ENCODE peak calls at places on chromosomes 3 and 15, in five cellular contexts. One of them, this sample, is unnamed.

GRCh38 chr3:180680097-180680430 is 775 bp upstream of the CCDC39 start:
- DNase-seq in mesenchymal stem cell: no peak
- DNase-seq in neuronal stem cell: no peak
- DNase-seq in H1: no peak
- DNase-seq in IMR-90: peak
- DNase-seq in this sample: peak

GRCh38 chr3:195102609-195103467 is 168.1 kb downstream of the XXYLT1 start:
- DNase-seq in mesenchymal stem cell: peak
- DNase-seq in H1: no peak
- DNase-seq in IMR-90: peak
- DNase-seq in neuronal stem cell: no peak
- DNase-seq in this sample: peak

GRCh38 chr15:33963831-33964664 is 4.2 kb upstream of the CHRM5 start:
- DNase-seq in neuronal stem cell: peak
- DNase-seq in mesenchymal stem cell: peak
- DNase-seq in H1: no peak
- DNase-seq in IMR-90: peak
- DNase-seq in this sample: peak

GRCh38 chr3:148643389-148643840 is 54.3 kb upstream of the AGTR1 start:
- DNase-seq in IMR-90: peak
- DNase-seq in mesenchymal stem cell: peak
- DNase-seq in H1: no peak
- DNase-seq in neuronal stem cell: no peak
- DNase-seq in this sample: peak

GRCh38 chr3:52671676-52672075 is 14.0 kb downstream of the PBRM1 start:
- DNase-seq in neuronal stem cell: no peak
- DNase-seq in H1: no peak
- DNase-seq in IMR-90: no peak
- DNase-seq in mesenchymal stem cell: no peak
- DNase-seq in this sample: peak

GRCh38 chr3:143036557-143036956 is 35.2 kb downstream of the U2SURP start:
- DNase-seq in neuronal stem cell: no peak
- DNase-seq in H1: no peak
- DNase-seq in mesenchymal stem cell: peak
- DNase-seq in IMR-90: no peak
- DNase-seq in this sample: peak

GRCh38 chr3:16790432-16791379 is 94.0 kb upstream of the PLCL2 start:
- DNase-seq in mesenchymal stem cell: no peak
- DNase-seq in neuronal stem cell: no peak
- DNase-seq in IMR-90: no peak
- DNase-seq in H1: no peak
- DNase-seq in this sample: no peak

GRCh38 chr3:9552252-9552999 is 1.2 kb downstream of the LHFPL4 start:
- DNase-seq in IMR-90: peak
- DNase-seq in mesenchymal stem cell: peak
- DNase-seq in H1: peak
- DNase-seq in neuronal stem cell: peak
- DNase-seq in this sample: peak

GRCh38 chr3:153746211-153746610 is 375.0 kb upstream of the ARHGEF26 start:
- DNase-seq in neuronal stem cell: no peak
- DNase-seq in IMR-90: no peak
- DNase-seq in mesenchymal stem cell: no peak
- DNase-seq in H1: no peak
- DNase-seq in this sample: no peak

GRCh38 chr3:186473166-186473565 is 71.0 kb downstream of the CRYGS start:
- DNase-seq in neuronal stem cell: no peak
- DNase-seq in H1: no peak
- DNase-seq in mesenchymal stem cell: no peak
- DNase-seq in IMR-90: no peak
- DNase-seq in this sample: no peak

GRCh38 chr3:40920041-40920440 is 279.3 kb upstream of the CTNNB1 start:
- DNase-seq in mesenchymal stem cell: peak
- DNase-seq in neuronal stem cell: no peak
- DNase-seq in H1: no peak
- DNase-seq in IMR-90: no peak
- DNase-seq in this sample: peak

GRCh38 chr3:62554264-62554799 is 181.0 kb upstream of the FEZF2 start:
- DNase-seq in mesenchymal stem cell: no peak
- DNase-seq in neuronal stem cell: no peak
- DNase-seq in IMR-90: no peak
- DNase-seq in H1: no peak
- DNase-seq in this sample: peak

GRCh38 chr3:123357275-123357674 is 91.6 kb downstream of the ADCY5 start:
- DNase-seq in mesenchymal stem cell: no peak
- DNase-seq in IMR-90: no peak
- DNase-seq in H1: no peak
- DNase-seq in neuronal stem cell: no peak
- DNase-seq in this sample: no peak

GRCh38 chr3:112136959-112137693 is 4.1 kb upstream of the GCSAM start:
- DNase-seq in IMR-90: peak
- DNase-seq in mesenchymal stem cell: peak
- DNase-seq in neuronal stem cell: peak
- DNase-seq in H1: peak
- DNase-seq in this sample: peak

GRCh38 chr15:28094732-28095521 is 4.2 kb downstream of the OCA2 start:
- DNase-seq in neuronal stem cell: no peak
- DNase-seq in mesenchymal stem cell: no peak
- DNase-seq in H1: peak
- DNase-seq in IMR-90: no peak
- DNase-seq in this sample: peak

GRCh38 chr15:70264014-70264492 is 166.3 kb upstream of the TLE3 start:
- DNase-seq in neuronal stem cell: no peak
- DNase-seq in IMR-90: no peak
- DNase-seq in H1: no peak
- DNase-seq in mesenchymal stem cell: peak
- DNase-seq in this sample: no peak

GRCh38 chr15:100112636-100113305 is 229.0 kb downstream of the ADAMTS17 start:
- DNase-seq in mesenchymal stem cell: no peak
- DNase-seq in H1: no peak
- DNase-seq in neuronal stem cell: no peak
- DNase-seq in IMR-90: no peak
- DNase-seq in this sample: no peak

GRCh38 chr15:100112061-100112420 is 229.7 kb downstream of the ADAMTS17 start:
- DNase-seq in neuronal stem cell: no peak
- DNase-seq in H1: no peak
- DNase-seq in mesenchymal stem cell: no peak
- DNase-seq in IMR-90: no peak
- DNase-seq in this sample: no peak

GRCh38 chr15:100114526-100114925 is 227.2 kb downstream of the ADAMTS17 start:
- DNase-seq in H1: no peak
- DNase-seq in mesenchymal stem cell: peak
- DNase-seq in IMR-90: peak
- DNase-seq in neuronal stem cell: peak
- DNase-seq in this sample: peak

GRCh38 chr15:100114100-100114499 is 227.7 kb downstream of the ADAMTS17 start:
- DNase-seq in IMR-90: peak
- DNase-seq in neuronal stem cell: no peak
- DNase-seq in H1: no peak
- DNase-seq in mesenchymal stem cell: peak
- DNase-seq in this sample: no peak

GRCh38 chr15:100113351-100114075 is 228.3 kb downstream of the ADAMTS17 start:
- DNase-seq in mesenchymal stem cell: no peak
- DNase-seq in neuronal stem cell: no peak
- DNase-seq in H1: no peak
- DNase-seq in IMR-90: no peak
- DNase-seq in this sample: no peak
- H3K4me3 ChIP-seq in mesenchymal stem cell: no peak
- H3K4me3 ChIP-seq in neuronal stem cell: no peak
- H3K4me3 ChIP-seq in H1: no peak
- H3K4me3 ChIP-seq in IMR-90: no peak
- H3K4me3 ChIP-seq in this sample: no peak

DNA sequence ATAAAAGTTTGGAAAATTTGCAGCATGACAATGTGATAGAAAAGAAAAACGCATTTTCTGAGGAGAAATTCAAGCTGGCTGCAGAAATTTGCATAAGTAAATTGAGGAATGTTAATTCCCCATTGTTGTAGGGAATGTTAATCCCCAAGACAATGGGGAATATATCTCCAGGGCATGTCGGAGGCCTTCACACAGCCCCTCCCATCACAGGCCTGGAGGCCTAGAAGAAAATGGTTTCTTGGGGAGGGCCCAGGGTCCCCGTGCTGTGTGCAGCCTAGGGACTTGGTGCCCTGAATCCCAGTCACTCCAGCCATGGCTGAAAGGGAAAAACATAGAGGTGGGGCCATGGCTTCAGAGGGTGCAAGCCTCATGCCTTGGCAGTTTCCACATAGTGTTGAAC is 101.1 kb downstream of the BOC start:
- DNase-seq in mesenchymal stem cell: no peak
- DNase-seq in neuronal stem cell: no peak
- DNase-seq in IMR-90: no peak
- DNase-seq in H1: no peak
- DNase-seq in this sample: peak
- H2BK15ac ChIP-seq in mesenchymal stem cell: no peak
- H2BK15ac ChIP-seq in neuronal stem cell: no peak
- H2BK15ac ChIP-seq in IMR-90: no peak
- H2BK15ac ChIP-seq in H1: no peak
- H2BK15ac ChIP-seq in this sample: no peak

GRCh38 chr3:17828388-17828787 is 86.0 kb upstream of the TBC1D5 start:
- DNase-seq in IMR-90: no peak
- DNase-seq in mesenchymal stem cell: no peak
- DNase-seq in H1: no peak
- DNase-seq in neuronal stem cell: no peak
- DNase-seq in this sample: no peak
- H3K18ac ChIP-seq in IMR-90: no peak
- H3K18ac ChIP-seq in mesenchymal stem cell: no peak
- H3K18ac ChIP-seq in H1: no peak
- H3K18ac ChIP-seq in neuronal stem cell: no peak
- H3K18ac ChIP-seq in this sample: no peak

GRCh38 chr3:189573004-189573403 is 58.2 kb upstream of the TP63 start:
- DNase-seq in H1: no peak
- DNase-seq in neuronal stem cell: no peak
- DNase-seq in mesenchymal stem cell: no peak
- DNase-seq in IMR-90: no peak
- DNase-seq in this sample: peak

GRCh38 chr3:189569473-189569872 is 61.7 kb upstream of the TP63 start:
- DNase-seq in IMR-90: no peak
- DNase-seq in H1: no peak
- DNase-seq in neuronal stem cell: no peak
- DNase-seq in mesenchymal stem cell: no peak
- DNase-seq in this sample: no peak

GRCh38 chr3:189572249-189572648 is 58.9 kb upstream of the TP63 start:
- DNase-seq in H1: no peak
- DNase-seq in neuronal stem cell: no peak
- DNase-seq in IMR-90: no peak
- DNase-seq in mesenchymal stem cell: no peak
- DNase-seq in this sample: no peak

GRCh38 chr3:189568931-189569330 is 62.3 kb upstream of the TP63 start:
- DNase-seq in mesenchymal stem cell: no peak
- DNase-seq in IMR-90: no peak
- DNase-seq in H1: no peak
- DNase-seq in neuronal stem cell: no peak
- DNase-seq in this sample: no peak

DNA sequence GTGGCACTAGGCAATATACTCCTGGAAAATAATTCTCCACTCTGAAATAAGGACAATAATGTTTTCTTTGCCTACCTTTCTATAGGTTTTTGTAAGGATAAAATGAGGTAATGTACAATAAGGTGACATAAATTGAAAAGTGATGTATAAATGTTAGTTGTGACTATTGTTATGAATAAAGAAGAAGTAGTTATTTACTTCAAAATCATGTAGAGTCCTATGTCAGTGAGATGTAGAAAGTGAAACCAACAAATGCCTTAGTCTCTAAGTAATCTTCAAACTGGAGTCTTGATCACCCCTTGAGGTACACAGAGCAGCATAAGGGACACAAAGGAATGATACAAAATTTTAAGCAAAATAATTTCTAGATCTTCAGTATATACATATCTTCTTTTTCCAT is 60.3 kb upstream of the TP63 start:
- DNase-seq in neuronal stem cell: no peak
- DNase-seq in mesenchymal stem cell: peak
- DNase-seq in IMR-90: no peak
- DNase-seq in H1: no peak
- DNase-seq in this sample: no peak
- H3K4me3 ChIP-seq in neuronal stem cell: no peak
- H3K4me3 ChIP-seq in mesenchymal stem cell: no peak
- H3K4me3 ChIP-seq in IMR-90: no peak
- H3K4me3 ChIP-seq in H1: no peak
- H3K4me3 ChIP-seq in this sample: no peak

DNA sequence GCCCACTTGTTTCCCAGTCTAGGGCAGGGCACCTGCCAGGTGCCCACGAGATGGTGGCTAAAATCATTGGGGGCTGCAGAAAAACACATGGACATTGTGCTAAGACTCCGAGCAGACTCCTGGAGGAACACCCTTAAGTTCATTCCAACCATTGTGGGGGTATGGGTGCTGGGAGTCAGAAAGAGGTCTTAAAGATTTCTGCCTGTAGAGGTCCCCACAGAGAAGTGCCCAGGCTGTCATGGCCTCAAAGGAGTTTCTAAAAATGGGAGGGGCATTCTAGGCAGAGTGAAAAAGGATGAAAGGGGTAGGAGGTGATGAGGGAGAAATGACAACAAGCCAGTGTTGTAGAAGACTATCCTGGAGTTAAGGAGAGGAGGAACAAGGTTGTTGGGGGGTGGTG is 17.1 kb downstream of the RBP1 start:
- DNase-seq in IMR-90: no peak
- DNase-seq in neuronal stem cell: no peak
- DNase-seq in mesenchymal stem cell: no peak
- DNase-seq in H1: peak
- DNase-seq in this sample: peak
- H2BK15ac ChIP-seq in IMR-90: no peak
- H2BK15ac ChIP-seq in neuronal stem cell: no peak
- H2BK15ac ChIP-seq in mesenchymal stem cell: no peak
- H2BK15ac ChIP-seq in H1: no peak
- H2BK15ac ChIP-seq in this sample: no peak

GRCh38 chr3:2130726-2131125 is 32.1 kb downstream of the CNTN4 start:
- DNase-seq in neuronal stem cell: no peak
- DNase-seq in mesenchymal stem cell: no peak
- DNase-seq in H1: no peak
- DNase-seq in IMR-90: no peak
- DNase-seq in this sample: no peak
- H3K18ac ChIP-seq in neuronal stem cell: no peak
- H3K18ac ChIP-seq in mesenchymal stem cell: no peak
- H3K18ac ChIP-seq in H1: no peak
- H3K18ac ChIP-seq in IMR-90: no peak
- H3K18ac ChIP-seq in this sample: no peak

DNA sequence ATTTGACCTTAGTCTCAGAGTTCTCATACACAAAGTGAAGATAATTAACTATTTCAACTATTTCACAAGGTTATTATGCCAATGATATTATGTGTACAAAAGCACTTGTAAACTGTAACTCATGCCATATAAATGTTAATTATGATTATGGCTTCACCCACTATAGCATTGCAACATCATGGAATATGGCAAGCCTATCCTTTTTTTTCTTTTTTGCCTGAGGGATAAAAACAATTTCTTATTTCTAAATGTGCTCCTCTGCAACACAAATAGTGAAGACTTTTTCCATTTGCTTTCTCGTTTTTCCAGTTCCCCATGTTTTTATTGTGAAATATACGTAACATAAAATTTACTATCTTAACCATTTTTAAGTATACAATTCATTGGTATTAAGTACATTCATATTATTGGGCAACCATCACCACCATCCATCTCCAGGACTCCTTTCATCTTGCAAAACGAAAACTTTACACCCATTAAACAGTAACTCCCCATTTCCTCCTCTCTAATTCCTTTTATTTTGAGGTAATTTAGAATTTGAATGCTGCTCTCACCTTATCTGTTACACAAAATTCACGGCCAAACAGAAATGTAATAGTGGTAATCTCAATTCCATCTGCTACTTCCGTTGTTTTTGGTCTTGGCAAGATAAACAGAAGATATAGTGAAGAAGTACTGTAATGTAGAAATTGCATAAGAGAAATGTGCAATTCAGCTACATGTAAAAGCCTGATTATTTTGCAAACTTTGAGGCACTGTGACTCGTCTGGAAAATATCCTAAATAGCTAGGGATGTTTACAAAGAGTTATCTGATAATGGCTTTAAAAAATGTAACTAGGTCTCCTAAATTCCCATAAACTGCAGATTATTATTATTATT is 46.2 kb downstream of the NANOGP8 start:
- DNase-seq in H1: no peak
- DNase-seq in mesenchymal stem cell: peak
- DNase-seq in IMR-90: peak
- DNase-seq in neuronal stem cell: no peak
- DNase-seq in this sample: peak
- H3K4me3 ChIP-seq in H1: no peak
- H3K4me3 ChIP-seq in mesenchymal stem cell: no peak
- H3K4me3 ChIP-seq in IMR-90: no peak
- H3K4me3 ChIP-seq in neuronal stem cell: no peak
- H3K4me3 ChIP-seq in this sample: no peak

This sample was measured in mesendoderm.